ENCODE peak calls at places on chromosomes 4 and X, in six cellular contexts. Z is fibroblast of the aortic adventitia, E is fibroblast of mammary gland, T is activated B cell treated with CpG ODN at 0.5 μM for 24 hours, B is MCF 10A, N is upper lobe of left lung. O is an unnamed sample.

GRCh38 chr4:47824844-47825243 is 13.0 kb downstream of the CORIN start:
- DNase-seq in N (no peak), E (no peak), Z (no peak), T (no peak), B (no peak), O (no peak)

GRCh38 chr4:145734051-145734450 is 54.1 kb downstream of the C4orf51 start:
- DNase-seq in B (peak), Z (peak), N (no peak), T (no peak), E (peak), O (no peak)

GRCh38 chrX:149493567-149494562 is 11.2 kb downstream of the IDS start:
- DNase-seq in T (no peak), E (peak), Z (no peak), N (no peak), B (no peak), O (no peak)

GRCh38 chr4:53476232-53477037 is 99.0 kb downstream of the FIP1L1 start:
- DNase-seq in B (peak), T (no peak), E (peak), Z (peak), N (no peak), O (no peak)

GRCh38 chr4:118941799-118942198 is 53.1 kb downstream of the SYNPO2 start:
- DNase-seq in B (peak), N (no peak), E (peak), Z (peak), T (no peak), O (no peak)

GRCh38 chr4:171538601-171539100 is 274.6 kb upstream of the GALNTL6 start:
- DNase-seq in E (no peak), Z (no peak), B (peak), T (no peak), N (no peak), O (no peak)

GRCh38 chrX:71859637-71860036 is 51.0 kb upstream of the NHSL2 start:
- DNase-seq in E (peak), T (no peak), Z (peak), N (no peak), B (peak), O (peak)

GRCh38 chrX:154373340-154374306 is 811 bp downstream of the FLNA start:
- DNase-seq in B (peak), E (peak), T (no peak), Z (peak), N (no peak), O (peak)

GRCh38 chr4:781493-782216 is 44.3 kb downstream of the CPLX1 start:
- DNase-seq in B (peak), Z (peak), T (peak), N (peak), E (peak), O (peak)

GRCh38 chr4:24243641-24244040 is 340.7 kb downstream of the DHX15 start:
- DNase-seq in T (no peak), B (no peak), Z (no peak), E (no peak), N (no peak), O (no peak)

GRCh38 chr4:185925910-185926360 is 113.9 kb upstream of the SORBS2 start:
- DNase-seq in N (no peak), Z (no peak), E (no peak), T (no peak), B (no peak), O (no peak)

GRCh38 chr4:68877555-68877954 is 61.8 kb downstream of the UGT2B10 start:
- DNase-seq in E (no peak), T (no peak), Z (no peak), N (no peak), B (no peak), O (no peak)

GRCh38 chrX:38760883-38761282 is 40.4 kb upstream of the MID1IP1 start:
- DNase-seq in T (no peak), Z (no peak), E (no peak), B (no peak), N (no peak), O (no peak)

GRCh38 chrX:132488092-132488749 is 617 bp downstream of the MBNL3 start:
- DNase-seq in T (no peak), Z (peak), E (peak), N (no peak), B (peak), O (peak)

GRCh38 chr4:118346495-118346894 is 6.3 kb downstream of the PRSS12 start:
- DNase-seq in B (no peak), Z (no peak), E (no peak), N (no peak), T (no peak), O (no peak)

GRCh38 chr4:111066447-111066846 is 443.6 kb upstream of the PITX2 start:
- DNase-seq in E (peak), N (no peak), Z (peak), B (peak), T (no peak), O (no peak)

GRCh38 chr4:151284534-151285245 is 7.7 kb downstream of the PRSS48 start:
- DNase-seq in Z (no peak), T (no peak), N (no peak), E (no peak), B (no peak), O (peak)

GRCh38 chr4:71026086-71026485 is 32.6 kb downstream of the DCK start:
- DNase-seq in B (peak), Z (peak), E (peak), N (no peak), T (no peak), O (peak)

GRCh38 chr4:11471613-11472012 is 42.9 kb upstream of the HS3ST1 start:
- DNase-seq in E (no peak), Z (no peak), T (no peak), B (no peak), N (no peak), O (peak)

GRCh38 chr4:153571006-153571545 is 104.9 kb downstream of the TMEM131L start:
- DNase-seq in T (no peak), E (no peak), N (no peak), B (no peak), Z (no peak), O (no peak)

GRCh38 chrX:26373829-26374228 is 157.9 kb downstream of the MAGEB5 start:
- DNase-seq in Z (no peak), B (no peak), T (no peak), E (no peak), N (no peak), O (no peak)

GRCh38 chrX:124720532-124720931 is 374.2 kb downstream of the SH2D1A start:
- DNase-seq in E (no peak), B (no peak), T (no peak), N (no peak), Z (no peak), O (no peak)

GRCh38 chr4:118352843-118353373 is at the start of gene PRSS12:
- DNase-seq in E (peak), N (peak), T (peak), B (peak), Z (peak), O (peak)

GRCh38 chr4:106032851-106033286 is 137.6 kb downstream of the NPNT start:
- DNase-seq in B (peak), E (peak), Z (peak), N (no peak), T (no peak), O (no peak)

GRCh38 chr4:156329779-156330178 is 376.1 kb upstream of the CTSO start:
- DNase-seq in B (no peak), E (peak), Z (no peak), N (no peak), T (no peak), O (no peak)

GRCh38 chrX:7346021-7346420 is 198.1 kb upstream of the PUDP start:
- DNase-seq in E (peak), N (no peak), B (no peak), T (no peak), Z (peak), O (no peak)

GRCh38 chr4:118746251-118746919 is 61.2 kb downstream of the METTL14 start:
- DNase-seq in T (no peak), Z (no peak), N (no peak), E (no peak), B (no peak), O (no peak)

GRCh38 chr4:53863163-53863562 is 201.2 kb downstream of the CHIC2 start:
- DNase-seq in T (no peak), N (no peak), E (peak), Z (peak), B (no peak), O (no peak)

GRCh38 chrX:97126020-97126419 is 242.3 kb downstream of the RPA4 start:
- DNase-seq in E (peak), Z (peak), B (peak), T (no peak), N (no peak), O (no peak)

GRCh38 chr4:56183344-56183959 is 203.8 kb downstream of the AASDH start:
- DNase-seq in B (no peak), Z (no peak), N (no peak), T (no peak), E (no peak), O (peak)

GRCh38 chr4:8274772-8275241 is 5.3 kb downstream of the HTRA3 start:
- DNase-seq in N (peak), T (no peak), Z (peak), B (peak), E (peak), O (no peak)
- TF ChIP-seq CTCF in N (no peak), T (no peak), Z (peak), B (no peak), E (peak), O (no peak)

GRCh38 chrX:152600853-152601635 is 36.7 kb upstream of the GABRQ start:
- DNase-seq in E (no peak), N (no peak), B (no peak), Z (no peak), T (no peak), O (no peak)

GRCh38 chrX:152601848-152602616 is 35.7 kb upstream of the GABRQ start:
- DNase-seq in E (peak), Z (no peak), T (no peak), N (no peak), B (peak), O (no peak)
- TF ChIP-seq CTCF in E (no peak), Z (no peak), T (no peak), N (no peak), B (peak), O (no peak)

GRCh38 chr4:16508968-16509367 is 282.7 kb upstream of the TAPT1 start:
- DNase-seq in B (no peak), T (no peak), Z (no peak), E (no peak), N (no peak), O (no peak)
- TF ChIP-seq CTCF in B (peak), T (no peak), Z (peak), E (peak), N (no peak), O (peak)

GRCh38 chr4:141659539-141659938 is 23.2 kb downstream of the IL15 start:
- DNase-seq in B (no peak), Z (no peak), T (no peak), N (no peak), E (no peak), O (no peak)

GRCh38 chr4:141654098-141654497 is 17.7 kb downstream of the IL15 start:
- DNase-seq in N (no peak), B (peak), Z (peak), T (no peak), E (peak), O (peak)

GRCh38 chr4:141657550-141657949 is 21.2 kb downstream of the IL15 start:
- DNase-seq in E (no peak), N (no peak), T (no peak), B (no peak), Z (no peak), O (no peak)

GRCh38 chr4:141658316-141658715 is 21.9 kb downstream of the IL15 start:
- DNase-seq in E (no peak), B (no peak), Z (no peak), N (no peak), T (no peak), O (peak)

GRCh38 chr4:141656031-141656430 is 19.6 kb downstream of the IL15 start:
- DNase-seq in T (no peak), N (no peak), Z (no peak), E (no peak), B (no peak), O (no peak)
- TF ChIP-seq CTCF in T (no peak), N (no peak), Z (no peak), E (no peak), B (no peak), O (no peak)

O was measured in endothelial cell of umbilical vein.